ENCODE peak calls at places on chromosomes 5 and 9, in nine cellular contexts. O, M, U, V, D, Z, E, L and C are unnamed samples. For H3K4me1, the result is how much of the 10 kb centered on the place peaks cover.

GRCh38 chr5:64210866-64211265 is 45.2 kb downstream of the RNF180 start:
- DNase-seq in O (no peak), M (no peak), U (no peak), V (no peak), D (no peak), Z (no peak), E (peak), L (peak), C (no peak)

GRCh38 chr5:86029308-86029707 is 588.4 kb upstream of the COX7C start:
- DNase-seq in O (no peak), M (no peak), U (no peak), V (no peak), D (no peak), Z (no peak), E (no peak), L (no peak), C (no peak)

GRCh38 chr5:140041492-140042421 is 1.3 kb downstream of the NRG2 start:
- DNase-seq in O (peak), M (peak), U (peak), V (peak), D (peak), Z (peak), E (peak), L (peak), C (peak)

GRCh38 chr9:131734781-131735180 is 5.1 kb downstream of the RAPGEF1 start:
- DNase-seq in O (no peak), M (no peak), U (no peak), V (no peak), D (no peak), Z (no peak), E (no peak), L (no peak), C (peak)

GRCh38 chr9:113600871-113601545 is 137.5 kb downstream of the RGS3 start:
- DNase-seq in O (no peak), M (no peak), U (no peak), V (no peak), D (no peak), Z (no peak), E (no peak), L (no peak), C (no peak)

GRCh38 chr5:53557386-53557785 is 3.1 kb upstream of the NDUFS4 start:
- DNase-seq in O (no peak), M (no peak), U (no peak), V (no peak), D (no peak), Z (no peak), E (peak), L (peak), C (no peak)

GRCh38 chr5:73131711-73132428 is 11.5 kb downstream of the TMEM171 start:
- DNase-seq in O (no peak), M (no peak), U (no peak), V (no peak), D (no peak), Z (no peak), E (no peak), L (no peak), C (no peak)

GRCh38 chr9:38176256-38176655 is 107.2 kb upstream of the SHB start:
- DNase-seq in O (no peak), M (no peak), U (no peak), V (no peak), D (no peak), Z (no peak), E (no peak), L (no peak), C (no peak)

GRCh38 chr5:95919658-95920057 is 42.0 kb downstream of the ELL2 start:
- DNase-seq in O (no peak), M (no peak), U (no peak), V (no peak), D (no peak), Z (no peak), E (no peak), L (no peak), C (no peak)

GRCh38 chr9:111038336-111039202 is at the start of gene LPAR1:
- DNase-seq in O (peak), M (peak), U (peak), V (peak), D (peak), Z (peak), E (peak), L (peak), C (peak)

GRCh38 chr9:114448706-114449105 is 56.6 kb downstream of the WHRN start:
- DNase-seq in O (no peak), M (no peak), U (no peak), V (no peak), D (no peak), Z (no peak), E (peak), L (peak), C (no peak)

GRCh38 chr5:127892467-127893207 is 189.4 kb downstream of the CCDC192 start:
- DNase-seq in O (no peak), M (no peak), U (no peak), V (no peak), D (no peak), Z (no peak), E (peak), L (peak), C (no peak)

GRCh38 chr5:154220625-154221024 is 30.1 kb downstream of the GALNT10 start:
- DNase-seq in O (no peak), M (no peak), U (no peak), V (no peak), D (no peak), Z (no peak), E (peak), L (peak), C (no peak)

GRCh38 chr5:77937015-77937908 is 161.1 kb upstream of the TBCA start:
- DNase-seq in O (no peak), M (no peak), U (no peak), V (no peak), D (no peak), Z (no peak), E (no peak), L (no peak), C (no peak)

GRCh38 chr5:9348296-9348996 is 197.4 kb downstream of the SEMA5A start:
- DNase-seq in O (no peak), M (no peak), U (no peak), V (no peak), D (peak), Z (peak), E (peak), L (peak), C (no peak)

DNA sequence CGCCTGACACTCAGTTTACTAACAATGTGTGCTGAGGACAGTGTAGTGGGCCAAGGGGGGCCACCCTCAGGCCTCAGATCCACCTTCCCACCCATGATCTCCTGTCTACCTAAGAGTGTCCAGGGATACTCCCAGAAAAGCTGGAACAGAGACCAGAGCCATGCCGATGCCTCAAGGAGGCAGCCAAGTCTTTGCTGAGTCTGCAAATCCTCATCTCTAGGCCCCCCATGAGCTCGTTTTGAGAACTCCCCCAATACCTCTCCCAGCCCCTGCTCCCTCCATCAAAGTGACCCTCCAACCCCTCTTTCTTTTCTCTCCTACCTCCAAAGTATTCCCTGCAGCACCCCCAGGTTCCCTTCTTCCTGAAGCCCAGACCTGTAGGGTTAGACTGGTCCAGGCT is 53.5 kb downstream of the PCDH1 start:
- DNase-seq in O (no peak), M (no peak), U (no peak), V (no peak), D (no peak), Z (no peak), E (no peak), L (no peak), C (no peak)
- H3K4me1 ChIP-seq in O (under half), M (under half), U (under half), V (under half), D (under half), Z (under half), E (under half), L (under half), C (under half)

DNA sequence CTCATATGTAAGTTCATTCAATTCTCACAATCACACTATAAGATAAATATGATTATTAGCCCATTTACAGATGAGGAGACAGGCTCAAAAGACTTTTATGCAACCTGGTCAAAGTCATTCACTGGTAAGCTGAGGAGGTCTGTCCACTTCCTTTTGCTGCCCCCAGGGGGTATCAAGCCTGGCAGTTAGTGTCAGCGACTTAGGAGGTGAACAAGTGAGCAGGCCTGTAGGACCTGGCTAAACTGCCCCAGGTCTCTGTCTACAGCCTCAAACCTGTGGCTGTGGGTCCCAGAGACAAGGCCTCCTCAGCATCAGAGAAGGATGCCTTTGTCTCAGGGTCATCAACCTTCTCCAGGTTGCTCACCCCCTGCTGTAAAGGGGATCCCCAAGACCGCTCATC is 10.4 kb downstream of the TGFBI start:
- DNase-seq in O (no peak), M (no peak), U (no peak), V (no peak), D (no peak), Z (no peak), E (peak), L (no peak), C (no peak)
- H3K4me1 ChIP-seq in O (under half), M (under half), U (under half), V (under half), D (under half), Z (under half), E (under half), L (under half), C (under half)

GRCh38 chr9:116543731-116544400 is 143.2 kb upstream of the TRIM32 start:
- DNase-seq in O (peak), M (peak), U (no peak), V (no peak), D (no peak), Z (no peak), E (peak), L (peak), C (no peak)
- H3K4me1 ChIP-seq in O (under half), M (under half), U (under half), V (under half), D (under half), Z (under half), E (under half), L (under half), C (under half)

GRCh38 chr9:16505159-16505558 is 365.3 kb downstream of the BNC2 start:
- DNase-seq in O (no peak), M (no peak), U (no peak), V (no peak), D (no peak), Z (no peak), E (peak), L (peak), C (no peak)
- H3K4me1 ChIP-seq in O (under half), M (under half), U (under half), V (under half), D (under half), Z (under half), E (half or more), L (under half), C (under half)